ENCODE peak calls at places on chromosome 19, in six cellular contexts. V is stimulated activated CD8-positive, alpha-beta memory T cell treated with anti-CD3 and anti-CD28 coated beads, Interleukin-12 subunit alpha, Interleukin-12 subunit beta, amount 100 ng/mL, for 4 hours; G is mucosa of descending colon; S is SK-MEL-5; O is non-pigmented ciliary epithelial cell; R is stimulated activated CD4-positive, alpha-beta T cell treated with anti-CD3 and anti-CD28 coated beads, Interleukin-1b, Interleukin-23, amount 100 ng/mL, for 1 hour. D is an unnamed sample.

GRCh38 chr19:40754611-40755247 is 3.7 kb downstream of the SNRPA start:
- DNase-seq in R (peak), G (peak), V (no peak), O (no peak), S (no peak), D (peak)

GRCh38 chr19:49920624-49921363 is 8.2 kb upstream of the ATF5 start:
- DNase-seq in S (no peak), O (no peak), V (no peak), R (no peak), G (no peak), D (no peak)

GRCh38 chr19:46480409-46480808 is 9.0 kb upstream of the PNMA8A start:
- DNase-seq in G (peak), S (no peak), R (no peak), O (no peak), V (no peak), D (no peak)

GRCh38 chr19:17304386-17305047 is 1.2 kb upstream of the MRPL34 start:
- DNase-seq in S (no peak), G (peak), V (no peak), O (no peak), R (no peak), D (no peak)

GRCh38 chr19:46220038-46220615 is 9.4 kb upstream of the IGFL1 start:
- DNase-seq in G (no peak), V (no peak), S (no peak), R (no peak), O (no peak), D (no peak)

GRCh38 chr19:1905071-1905862 is at the start of the genes ADAT3 and SCAMP4:
- DNase-seq in O (peak), S (peak), G (peak), R (peak), V (peak), D (peak)

GRCh38 chr19:42501733-42502132 is 26.5 kb downstream of the CEACAM1 start:
- DNase-seq in O (no peak), S (no peak), V (no peak), R (no peak), G (no peak), D (no peak)

GRCh38 chr19:38304866-38305429 is 897 bp downstream of the C19orf33 start:
- DNase-seq in G (peak), R (no peak), S (peak), O (no peak), V (no peak), D (peak)

GRCh38 chr19:45650722-45651121 is 11.5 kb upstream of the EML2 start:
- DNase-seq in R (no peak), O (no peak), V (no peak), G (no peak), S (no peak), D (no peak)

GRCh38 chr19:48123907-48124675 is 13.5 kb upstream of the PLA2G4C start:
- DNase-seq in G (no peak), S (peak), V (no peak), R (no peak), O (peak), D (no peak)

GRCh38 chr19:56748443-56748842 is 76.9 kb upstream of the ZNF835 start:
- DNase-seq in V (no peak), G (no peak), R (no peak), S (peak), O (no peak), D (no peak)

GRCh38 chr19:29283366-29283765 is 70.4 kb upstream of the UQCRFS1 start:
- DNase-seq in R (no peak), S (no peak), G (no peak), V (no peak), O (no peak), D (no peak)

GRCh38 chr19:35153701-35154534 is 617 bp upstream of the FXYD5 start:
- DNase-seq in V (peak), G (no peak), S (no peak), R (peak), O (no peak), D (peak)

GRCh38 chr19:800360-801029 is 3.2 kb downstream of the PTBP1 start:
- DNase-seq in G (peak), R (no peak), S (no peak), O (no peak), V (no peak), D (peak)

GRCh38 chr19:12774588-12775555 is at the start of gene HOOK2:
- DNase-seq in V (no peak), R (no peak), G (peak), S (no peak), O (no peak), D (peak)

GRCh38 chr19:48398329-48399235 is 5.1 kb downstream of the GRIN2D start:
- DNase-seq in O (no peak), G (peak), S (peak), V (peak), R (peak), D (peak)

GRCh38 chr19:39398297-39398864 is 7.2 kb downstream of the MED29 start:
- DNase-seq in G (peak), S (no peak), O (no peak), V (peak), R (no peak), D (peak)

GRCh38 chr19:41355802-41356201 is 2.1 kb upstream of the TGFB1 start:
- DNase-seq in S (no peak), G (no peak), O (no peak), R (no peak), V (no peak), D (no peak)

GRCh38 chr19:35195822-35196221 is 32.7 kb downstream of the FAM187B start:
- DNase-seq in G (no peak), S (no peak), V (no peak), R (no peak), O (no peak), D (no peak)

GRCh38 chr19:38047048-38047435 is 140.0 kb downstream of the SIPA1L3 start:
- DNase-seq in V (no peak), G (no peak), R (no peak), O (no peak), S (no peak), D (no peak)

GRCh38 chr19:58519087-58519354 is 589 bp downstream of the ZBTB45 start:
- DNase-seq in R (no peak), V (no peak), S (peak), G (peak), O (no peak), D (peak)

GRCh38 chr19:955803-956746 is 28.1 kb upstream of the WDR18 start:
- DNase-seq in G (no peak), S (no peak), V (no peak), O (no peak), R (no peak), D (no peak)

GRCh38 chr19:44686896-44687295 is 12.1 kb upstream of the CEACAM16 start:
- DNase-seq in S (no peak), G (no peak), O (no peak), V (no peak), R (no peak), D (no peak)

GRCh38 chr19:14763497-14764145 is 14.7 kb downstream of the ADGRE2 start:
- DNase-seq in R (no peak), O (no peak), G (no peak), V (no peak), S (no peak), D (no peak)

GRCh38 chr19:12939292-12939606 is 840 bp downstream of the CALR start:
- DNase-seq in G (no peak), O (peak), R (no peak), S (no peak), V (no peak), D (no peak)

GRCh38 chr19:16285769-16286564 is 38.7 kb upstream of the KLF2 start:
- DNase-seq in V (no peak), O (no peak), S (no peak), G (no peak), R (no peak), D (no peak)

GRCh38 chr19:8463343-8463742 is 18.6 kb downstream of the HNRNPM start:
- DNase-seq in G (no peak), S (no peak), O (no peak), V (no peak), R (no peak), D (no peak)

GRCh38 chr19:3897936-3898335 is 17.5 kb downstream of the ATCAY start:
- DNase-seq in O (no peak), R (no peak), S (no peak), V (no peak), G (no peak), D (no peak)

GRCh38 chr19:36093687-36094086 is 17.3 kb upstream of the OVOL3 start:
- DNase-seq in S (no peak), G (no peak), O (no peak), R (no peak), V (no peak), D (no peak)

GRCh38 chr19:28425431-28425931 is 787.5 kb downstream of the UQCRFS1 start:
- DNase-seq in G (no peak), S (no peak), V (no peak), O (peak), R (no peak), D (no peak)

GRCh38 chr19:10454267-10454666 is 33.9 kb downstream of the PDE4A start:
- DNase-seq in O (no peak), V (no peak), S (peak), R (no peak), G (no peak), D (no peak)

GRCh38 chr19:7294571-7295212 is 478 bp upstream of the INSR start:
- DNase-seq in G (peak), S (peak), R (no peak), O (no peak), V (no peak), D (peak)

GRCh38 chr19:2327773-2328400 is 499 bp downstream of the LSM7 start:
- DNase-seq in R (no peak), G (peak), V (peak), S (peak), O (peak), D (peak)

GRCh38 chr19:46737761-46738171 is 8.1 kb upstream of the FKRP start:
- DNase-seq in S (no peak), O (no peak), G (no peak), R (no peak), V (no peak), D (no peak)

D was measured in left colon.